ENCODE peak calls at places on chromosomes 6 and 20, in ten cellular contexts. D is PC-3, E is upper lobe of right lung, R is heart left ventricle, V is adrenal gland, A is thoracic aorta, S is hepatocyte, M is IMR-90, J is MM.1S, Y is SJSA1. T is an unnamed sample. For H3K9me3, the result is how much of the 10 kb centered on the place peaks cover.

GRCh38 chr20:63554361-63555278 is 661 bp downstream of the FNDC11 start:
- DNase-seq in A (no peak), R (no peak), V (no peak), J (no peak), D (no peak), E (no peak), M (no peak), Y (no peak), S (no peak), T (no peak)

GRCh38 chr6:131694832-131695426 is 6.3 kb downstream of the OR2A4 start:
- DNase-seq in R (no peak), J (peak), D (peak), S (peak), V (peak), E (no peak), A (no peak), Y (peak), M (peak), T (no peak)

GRCh38 chr6:26383624-26384417 is 913 bp downstream of the BTN2A2 start:
- DNase-seq in M (peak), E (no peak), J (peak), R (no peak), A (no peak), D (peak), S (peak), V (peak), Y (no peak), T (no peak)

GRCh38 chr6:128516514-128516898 is 3.9 kb downstream of the PTPRK start:
- DNase-seq in V (no peak), R (no peak), Y (no peak), M (peak), A (no peak), S (peak), D (peak), J (peak), E (no peak), T (no peak)

GRCh38 chr6:85923013-85923430 is 280.3 kb upstream of the SYNCRIP start:
- DNase-seq in J (peak), M (peak), D (peak), A (no peak), E (no peak), S (peak), Y (no peak), R (no peak), V (peak), T (no peak)

GRCh38 chr6:73367761-73368355 is 1.8 kb downstream of the OOEP start:
- DNase-seq in R (no peak), D (no peak), Y (no peak), V (no peak), M (no peak), J (no peak), S (no peak), E (no peak), A (no peak), T (no peak)

GRCh38 chr6:63819831-63820230 is 184.2 kb downstream of the PHF3 start:
- DNase-seq in S (no peak), Y (no peak), V (no peak), A (no peak), D (no peak), R (no peak), M (peak), E (no peak), J (no peak), T (no peak)

GRCh38 chr6:42550277-42550676 is 13.6 kb upstream of the UBR2 start:
- DNase-seq in V (no peak), R (no peak), S (no peak), Y (no peak), M (no peak), A (no peak), J (no peak), E (no peak), D (no peak), T (no peak)

GRCh38 chr6:165845488-165845887 is 182.4 kb upstream of the PDE10A start:
- DNase-seq in R (no peak), D (no peak), V (no peak), A (no peak), Y (no peak), J (no peak), S (no peak), E (no peak), M (peak), T (no peak)

GRCh38 chr6:158040051-158040803 is 58.6 kb downstream of the SYNJ2 start:
- DNase-seq in A (no peak), V (peak), D (peak), Y (peak), M (peak), J (no peak), S (peak), E (peak), R (no peak), T (no peak)

GRCh38 chr20:33499347-33499746 is 9.5 kb downstream of the CBFA2T2 start:
- DNase-seq in M (no peak), V (no peak), E (no peak), Y (no peak), R (no peak), J (no peak), A (no peak), S (no peak), D (no peak), T (no peak)

GRCh38 chr6:107488875-107489635 is 862 bp upstream of the SOBP start:
- DNase-seq in R (peak), V (peak), E (peak), S (peak), Y (peak), A (no peak), J (no peak), D (no peak), M (peak), T (peak)

GRCh38 chr6:21393426-21394165 is 200.0 kb upstream of the SOX4 start:
- DNase-seq in M (no peak), D (no peak), Y (no peak), E (no peak), R (no peak), A (no peak), V (no peak), J (no peak), S (no peak), T (no peak)

GRCh38 chr20:48743807-48744206 is 84.0 kb downstream of the PREX1 start:
- DNase-seq in J (no peak), S (no peak), M (no peak), D (no peak), Y (no peak), A (no peak), R (no peak), E (no peak), V (no peak), T (no peak)

GRCh38 chr6:140494321-140495085 is 1120.1 kb upstream of the CITED2 start:
- DNase-seq in J (no peak), V (no peak), Y (no peak), D (peak), E (no peak), M (no peak), R (no peak), A (no peak), S (no peak), T (no peak)

GRCh38 chr6:12410946-12411345 is 120.8 kb downstream of the EDN1 start:
- DNase-seq in R (no peak), Y (no peak), M (no peak), V (no peak), E (no peak), D (no peak), S (no peak), A (no peak), J (no peak), T (no peak)

GRCh38 chr6:155521719-155522118 is 66.1 kb upstream of the NOX3 start:
- DNase-seq in A (no peak), S (no peak), M (peak), R (no peak), D (peak), E (no peak), V (no peak), J (no peak), Y (no peak), T (no peak)

GRCh38 chr6:164013480-164014208 is 599.1 kb downstream of the QKI start:
- DNase-seq in V (no peak), M (no peak), A (no peak), S (peak), R (no peak), J (no peak), D (no peak), E (no peak), Y (no peak), T (no peak)

GRCh38 chr6:140660295-140660694 is 1285.8 kb upstream of the CITED2 start:
- DNase-seq in S (no peak), Y (no peak), M (no peak), R (no peak), D (no peak), V (no peak), E (no peak), A (no peak), J (no peak), T (no peak)

GRCh38 chr6:90003941-90004340 is 109.7 kb downstream of the GJA10 start:
- DNase-seq in R (no peak), M (peak), D (no peak), V (no peak), A (no peak), J (no peak), Y (no peak), S (no peak), E (no peak), T (no peak)

GRCh38 chr6:35955970-35956369 is 35.1 kb upstream of the SRPK1 start:
- DNase-seq in E (no peak), S (no peak), J (no peak), M (no peak), A (no peak), V (no peak), D (no peak), Y (no peak), R (no peak), T (no peak)

GRCh38 chr20:33280775-33281174 is 2.2 kb upstream of the BPIFB1 start:
- DNase-seq in M (no peak), J (no peak), Y (no peak), D (no peak), R (no peak), V (no peak), A (no peak), S (no peak), E (no peak), T (no peak)

GRCh38 chr6:75930954-75931689 is 141.3 kb downstream of the IMPG1 start:
- DNase-seq in R (no peak), J (no peak), E (no peak), A (no peak), V (no peak), S (no peak), D (no peak), M (peak), Y (no peak), T (no peak)

GRCh38 chr6:81241126-81241525 is 511.4 kb downstream of the TENT5A start:
- DNase-seq in E (no peak), R (no peak), D (no peak), Y (no peak), V (no peak), S (no peak), A (no peak), J (no peak), M (peak), T (no peak)

GRCh38 chr6:108730556-108731228 is 117.5 kb upstream of the ARMC2 start:
- DNase-seq in M (no peak), D (no peak), V (no peak), E (no peak), R (no peak), A (no peak), J (no peak), S (no peak), Y (no peak), T (no peak)

GRCh38 chr6:159984268-159984786 is 15.4 kb downstream of the IGF2R start:
- DNase-seq in Y (peak), J (no peak), E (no peak), A (no peak), V (peak), M (peak), S (no peak), D (peak), R (no peak), T (no peak)

GRCh38 chr20:3126527-3126859 is 33.2 kb downstream of the FASTKD5 start:
- DNase-seq in R (no peak), Y (no peak), V (no peak), E (no peak), S (no peak), A (no peak), J (no peak), D (no peak), M (no peak), T (no peak)
- H3K9me3 ChIP-seq in R (under half), Y (under half), V (under half), E (under half), S (under half), A (under half), J (under half), D (under half), M (under half), T (under half)

GRCh38 chr20:55500130-55500529 is 505.2 kb downstream of the CBLN4 start:
- DNase-seq in V (no peak), E (no peak), Y (no peak), D (no peak), A (no peak), S (peak), J (no peak), M (no peak), R (no peak), T (no peak)
- H3K9me3 ChIP-seq in V (under half), E (under half), Y (under half), D (under half), A (under half), S (under half), J (under half), M (under half), R (under half), T (under half)

GRCh38 chr6:15413558-15414257 is 167.8 kb downstream of the JARID2 start:
- DNase-seq in J (no peak), E (no peak), Y (no peak), V (no peak), R (no peak), D (no peak), A (no peak), S (no peak), M (peak), T (no peak)
- H3K9me3 ChIP-seq in J (under half), E (under half), Y (under half), V (under half), R (under half), D (under half), A (under half), S (under half), M (under half), T (under half)

GRCh38 chr20:56289652-56290051 is 41.1 kb downstream of the MC3R start:
- DNase-seq in V (peak), M (no peak), E (no peak), Y (no peak), S (no peak), D (no peak), J (no peak), R (no peak), A (no peak), T (no peak)
- H3K9me3 ChIP-seq in V (under half), M (under half), E (under half), Y (under half), S (under half), D (under half), J (under half), R (under half), A (under half), T (under half)

GRCh38 chr20:925516-925915 is 9.4 kb upstream of the ANGPT4 start:
- DNase-seq in Y (no peak), M (no peak), E (no peak), V (no peak), A (no peak), D (no peak), R (no peak), S (no peak), J (no peak), T (no peak)
- H3K9me3 ChIP-seq in Y (under half), M (under half), E (under half), V (under half), A (under half), D (under half), R (under half), S (under half), J (under half), T (under half)

GRCh38 chr20:59120491-59120890 is 43.1 kb upstream of the ZNF831 start:
- DNase-seq in Y (no peak), V (no peak), D (no peak), S (no peak), M (no peak), A (no peak), R (no peak), E (no peak), J (no peak), T (peak)

GRCh38 chr20:59120919-59121318 is 42.7 kb upstream of the ZNF831 start:
- DNase-seq in Y (no peak), V (no peak), J (no peak), M (no peak), E (no peak), R (no peak), S (no peak), D (no peak), A (no peak), T (no peak)

GRCh38 chr20:59123011-59123676 is 40.5 kb upstream of the ZNF831 start:
- DNase-seq in M (no peak), R (no peak), D (no peak), A (no peak), V (no peak), E (no peak), S (no peak), Y (no peak), J (no peak), T (peak)

GRCh38 chr20:59122377-59122932 is 41.2 kb upstream of the ZNF831 start:
- DNase-seq in Y (no peak), S (no peak), D (no peak), M (no peak), J (no peak), A (no peak), E (no peak), V (no peak), R (no peak), T (no peak)

GRCh38 chr20:59121714-59122376 is 41.8 kb upstream of the ZNF831 start:
- DNase-seq in J (no peak), D (no peak), M (no peak), E (no peak), A (no peak), V (no peak), R (no peak), Y (no peak), S (no peak), T (no peak)
- H3K9me3 ChIP-seq in J (under half), D (under half), M (under half), E (under half), A (under half), V (under half), R (under half), Y (under half), S (under half), T (under half)

GRCh38 chr20:61919675-61920365 is 145.9 kb downstream of the TAF4 start:
- DNase-seq in V (no peak), S (no peak), M (no peak), D (no peak), R (peak), E (no peak), Y (no peak), A (no peak), J (no peak), T (no peak)
- H3K9me3 ChIP-seq in V (under half), S (under half), M (under half), D (under half), R (under half), E (under half), Y (under half), A (under half), J (under half), T (under half)

GRCh38 chr20:56212071-56212470 is 36.5 kb upstream of the MC3R start:
- DNase-seq in J (no peak), E (no peak), S (no peak), Y (no peak), R (no peak), A (no peak), V (no peak), M (no peak), D (no peak), T (no peak)
- H3K9me3 ChIP-seq in J (under half), E (under half), S (under half), Y (under half), R (under half), A (under half), V (under half), M (under half), D (under half), T (under half)

GRCh38 chr6:118864330-118865166 is 29.4 kb upstream of the ASF1A start:
- DNase-seq in Y (no peak), V (no peak), S (no peak), D (no peak), J (no peak), R (no peak), A (no peak), E (no peak), M (no peak), T (no peak)
- H3K9me3 ChIP-seq in Y (under half), V (under half), S (under half), D (under half), J (under half), R (under half), A (under half), E (under half), M (under half), T (under half)